ENCODE peak calls at places on chromosomes 16 and 17, in four cellular contexts. E is IMR-90, T is K562, Y is GM12878. V is an unnamed sample.

GRCh38 chr17:60322056-60322387 is 69.9 kb downstream of the USP32 start:
- DNase-seq in E (no peak), T (no peak), Y (no peak), V (no peak)

GRCh38 chr17:29390856-29391631 is 881 bp downstream of the TAOK1 start:
- DNase-seq in E (peak; percentile 42), T (no peak), Y (no peak), V (peak; percentile 45)

GRCh38 chr16:29816694-29817441 is 916 bp downstream of the PAGR1 start:
- DNase-seq in E (peak; percentile 60), T (peak; percentile 63), Y (no peak), V (peak; percentile 56)

GRCh38 chr16:85386467-85387170 is 226.5 kb upstream of the GSE1 start:
- DNase-seq in E (no peak), T (no peak), Y (no peak), V (no peak)

GRCh38 chr17:69448431-69449102 is 34.1 kb downstream of the MAP2K6 start:
- DNase-seq in E (no peak), T (no peak), Y (no peak), V (peak; percentile 54)

GRCh38 chr17:66172706-66173223 is 19.2 kb downstream of the CEP112 start:
- DNase-seq in E (no peak), T (no peak), Y (no peak), V (no peak)

GRCh38 chr17:7703584-7704574 is 1.1 kb upstream of the EFNB3 start:
- DNase-seq in E (no peak), T (peak; percentile 34), Y (no peak), V (peak; percentile 22)

GRCh38 chr17:7912927-7913524 is 3.1 kb downstream of the RNF227 start:
- DNase-seq in E (peak; percentile 80), T (peak; percentile 48), Y (peak; percentile 43), V (peak; percentile 70)

GRCh38 chr16:50529334-50529733 is 18.9 kb upstream of the NKD1 start:
- DNase-seq in E (no peak), T (no peak), Y (no peak), V (no peak)

GRCh38 chr16:69448470-69449193 is 24.2 kb downstream of the CYB5B start:
- DNase-seq in E (peak; percentile 67), T (no peak), Y (no peak), V (peak; percentile 55)

DNA sequence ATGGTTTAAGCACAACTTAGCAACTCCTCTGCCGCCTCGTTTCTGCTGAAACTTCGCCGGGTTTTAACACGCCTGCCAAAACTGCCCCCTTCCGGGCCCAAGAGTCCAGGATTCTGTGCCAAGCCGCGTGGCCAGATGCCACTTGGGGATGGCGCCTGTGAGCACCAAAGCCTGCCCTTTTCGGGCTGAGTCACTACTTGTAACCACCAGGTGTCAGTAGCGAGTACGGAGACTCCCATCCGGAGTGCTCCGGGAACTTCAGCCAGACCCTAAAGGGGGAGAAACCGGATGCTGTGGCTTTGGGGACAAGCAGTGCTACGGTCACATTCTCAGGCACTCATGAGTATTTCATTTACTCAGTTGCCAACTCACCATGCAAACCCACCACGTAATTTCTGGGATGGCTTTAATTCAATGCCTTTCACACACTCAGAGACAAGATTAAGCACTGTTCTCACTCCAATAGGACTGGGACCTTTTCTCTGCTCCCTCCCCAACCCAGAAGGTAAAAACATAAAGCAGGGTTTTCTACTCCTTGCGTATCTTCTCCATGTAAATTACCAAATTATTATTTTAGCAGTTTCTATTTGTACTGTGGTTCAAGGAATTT is 7.7 kb downstream of the PMP22 start:
- DNase-seq in E (peak; percentile 72), T (peak; percentile 71), Y (peak; percentile 19), V (peak; percentile 70)
- H3K9ac ChIP-seq in E (peak overlapping the region; percentile 38), T (no peak overlapping the region), Y (no peak overlapping the region), V (no peak overlapping the region)

GRCh38 chr17:77735051-77735340 is 223.5 kb upstream of the TNRC6C start:
- DNase-seq in E (no peak), T (no peak), Y (no peak), V (no peak)
- TF ChIP-seq FOS in E (no peak), T (no peak), Y (no peak), V (no peak)

GRCh38 chr16:66548868-66549267 is 1.1 kb downstream of the TK2 start:
- DNase-seq in E (no peak), T (no peak), Y (no peak), V (no peak)
- H3K9ac ChIP-seq in E (peak overlapping the region; percentile 94), T (peak overlapping the region; percentile 94), Y (no peak overlapping the region), V (peak overlapping the region; percentile 73)

DNA sequence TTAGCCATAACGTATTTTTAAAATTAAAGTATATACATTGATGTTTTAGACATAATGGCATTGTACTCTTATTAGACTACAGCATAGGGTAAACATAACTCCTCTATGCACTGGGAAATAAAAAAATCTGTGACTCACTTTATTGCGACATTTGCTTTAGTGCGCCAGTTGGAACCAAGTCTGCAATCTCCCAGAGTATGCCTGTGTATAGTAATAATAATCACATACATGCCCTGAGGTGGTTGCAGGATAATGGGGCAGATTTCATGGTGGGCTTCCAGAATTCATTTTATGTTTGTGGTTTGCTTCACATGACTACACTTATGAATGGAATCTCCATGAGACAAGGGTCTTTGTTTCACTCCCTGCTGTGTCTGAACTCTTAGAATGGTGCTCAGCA is 66.9 kb upstream of the N4BP1 start:
- DNase-seq in E (peak; percentile 50), T (no peak), Y (no peak), V (no peak)
- TF ChIP-seq FOS in E (no peak), T (no peak), Y (no peak), V (no peak)

DNA sequence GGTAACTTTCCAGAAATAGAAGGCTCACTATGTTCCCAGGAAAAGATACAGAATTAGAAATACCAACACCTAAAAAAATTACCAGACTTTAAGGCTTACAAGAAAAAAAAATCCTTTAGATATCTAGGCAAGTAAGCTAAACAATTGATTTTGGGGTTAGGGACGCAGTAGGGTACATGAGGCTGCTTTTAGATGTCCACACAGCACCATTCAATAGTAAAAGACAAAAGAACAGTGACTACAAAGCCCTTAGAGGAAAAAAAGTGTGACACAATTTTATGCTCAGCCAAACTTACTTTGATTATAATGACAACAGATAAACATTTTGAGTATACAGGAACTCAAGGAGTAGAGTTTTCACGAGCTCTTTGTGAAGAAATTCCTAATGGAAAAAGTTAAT is 29.9 kb downstream of the METTL16 start:
- DNase-seq in E (no peak), T (no peak), Y (no peak), V (no peak)
- H3K9ac ChIP-seq in E (no peak overlapping the region), T (no peak overlapping the region), Y (no peak overlapping the region), V (no peak overlapping the region)

DNA sequence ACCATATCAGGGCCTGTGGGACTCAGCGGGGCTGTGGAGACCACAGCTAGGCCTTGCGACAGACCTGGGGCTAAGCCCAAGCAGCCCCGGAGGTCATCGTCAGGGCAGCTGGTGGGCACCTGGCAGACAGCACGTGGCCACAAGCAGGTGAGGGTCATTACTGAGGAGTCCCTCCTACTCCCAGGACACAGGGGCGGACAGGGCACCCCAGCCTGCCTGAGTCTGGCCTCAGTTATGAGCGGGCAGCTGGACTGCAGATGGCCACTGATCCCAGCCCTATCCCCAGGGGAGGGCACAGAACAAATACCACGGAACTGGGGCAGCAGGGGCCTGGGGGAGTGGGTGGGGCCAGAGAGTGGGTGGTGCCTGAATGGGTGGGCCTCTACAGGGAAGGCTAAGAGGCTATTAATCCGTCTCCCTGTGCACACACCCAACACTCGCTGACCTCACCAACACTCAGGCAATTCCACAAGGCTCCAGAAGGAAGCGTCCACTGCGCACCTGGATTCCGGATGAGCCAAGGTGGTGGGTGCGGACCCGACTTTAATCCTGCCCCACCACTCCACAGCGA is 8.5 kb downstream of the HS3ST6 start:
- DNase-seq in E (no peak), T (peak; percentile 50), Y (no peak), V (no peak)
- TF ChIP-seq FOS in E (no peak), T (no peak), Y (no peak), V (no peak)

DNA sequence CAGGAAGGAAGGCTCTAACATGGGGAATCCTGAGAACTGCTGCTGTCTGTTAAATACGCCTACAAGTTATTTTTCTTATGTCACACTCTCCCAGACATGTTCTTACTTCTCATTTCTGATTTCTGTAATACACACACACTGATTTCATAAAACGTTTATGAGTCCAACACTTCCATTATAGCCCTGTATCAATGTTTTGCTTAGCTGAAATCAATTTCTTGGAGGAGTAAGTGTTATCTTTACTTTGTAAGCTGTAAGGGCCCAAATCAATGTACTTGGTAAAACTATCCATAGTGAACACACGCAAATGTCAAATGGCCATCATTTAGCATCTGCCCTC is 781 bp upstream of the NARF start:
- DNase-seq in E (no peak), T (no peak), Y (peak; percentile 78), V (no peak)
- H3K9ac ChIP-seq in E (peak overlapping the region; percentile 10), T (peak overlapping the region; percentile 97), Y (peak overlapping the region; percentile 92), V (peak overlapping the region; percentile 96)

GRCh38 chr17:19590912-19591551 is 57.4 kb downstream of the SLC47A1 start:
- DNase-seq in E (no peak), T (no peak), Y (no peak), V (no peak)
- TF ChIP-seq FOS in E (no peak), T (no peak), Y (no peak), V (no peak)

GRCh38 chr16:71859751-71860521 is 14.2 kb downstream of the ATXN1L start:
- DNase-seq in E (no peak), T (no peak), Y (no peak), V (no peak)
- H3K9ac ChIP-seq in E (no peak overlapping the region), T (peak overlapping the region; percentile 14), Y (no peak overlapping the region), V (no peak overlapping the region)

V was measured in endothelial cell of umbilical vein.